ENCODE peak calls at places on chromosomes 6 and 20, in nine cellular contexts. One of them, this sample, is unnamed.

GRCh38 chr6:1554881-1555569 is 54.7 kb upstream of the FOXC1 start:
- DNase-seq in thoracic aorta: no peak
- DNase-seq in SJSA1: peak; percentile 89
- DNase-seq in esophagus squamous epithelium: no peak
- DNase-seq in sigmoid colon: peak; percentile 86
- DNase-seq in OCI-LY7: no peak
- DNase-seq in BE2C: peak; percentile 22
- DNase-seq in endothelial cell of umbilical vein: peak; percentile 56
- DNase-seq in IMR-90: peak; percentile 32
- DNase-seq in this sample: peak; percentile 55

GRCh38 chr6:137414599-137414998 is 79.6 kb downstream of the OLIG3 start:
- DNase-seq in thoracic aorta: no peak
- DNase-seq in SJSA1: no peak
- DNase-seq in esophagus squamous epithelium: no peak
- DNase-seq in sigmoid colon: no peak
- DNase-seq in OCI-LY7: no peak
- DNase-seq in BE2C: no peak
- DNase-seq in endothelial cell of umbilical vein: no peak
- DNase-seq in IMR-90: no peak
- DNase-seq in this sample: no peak

GRCh38 chr6:142481466-142481865 is 179.7 kb downstream of the ADGRG6 start:
- DNase-seq in thoracic aorta: no peak
- DNase-seq in SJSA1: no peak
- DNase-seq in esophagus squamous epithelium: no peak
- DNase-seq in sigmoid colon: no peak
- DNase-seq in OCI-LY7: no peak
- DNase-seq in BE2C: no peak
- DNase-seq in endothelial cell of umbilical vein: no peak
- DNase-seq in IMR-90: no peak
- DNase-seq in this sample: no peak

GRCh38 chr20:64119301-64119680 is 11.9 kb upstream of the NPBWR2 start:
- DNase-seq in thoracic aorta: no peak
- DNase-seq in SJSA1: no peak
- DNase-seq in esophagus squamous epithelium: no peak
- DNase-seq in sigmoid colon: no peak
- DNase-seq in OCI-LY7: no peak
- DNase-seq in BE2C: no peak
- DNase-seq in endothelial cell of umbilical vein: no peak
- DNase-seq in IMR-90: no peak
- DNase-seq in this sample: no peak

GRCh38 chr6:3162565-3163247 is 5.4 kb upstream of the TUBB2A start:
- DNase-seq in thoracic aorta: no peak
- DNase-seq in SJSA1: peak; percentile 85
- DNase-seq in esophagus squamous epithelium: no peak
- DNase-seq in sigmoid colon: peak; percentile 90
- DNase-seq in OCI-LY7: peak; percentile 82
- DNase-seq in BE2C: peak; percentile 87
- DNase-seq in endothelial cell of umbilical vein: peak; percentile 70
- DNase-seq in IMR-90: peak; percentile 71
- DNase-seq in this sample: peak; percentile 89

GRCh38 chr20:63837475-63837874 is 6.4 kb upstream of the ZBTB46 start:
- DNase-seq in thoracic aorta: no peak
- DNase-seq in SJSA1: no peak
- DNase-seq in esophagus squamous epithelium: no peak
- DNase-seq in sigmoid colon: no peak
- DNase-seq in OCI-LY7: no peak
- DNase-seq in BE2C: no peak
- DNase-seq in endothelial cell of umbilical vein: no peak
- DNase-seq in IMR-90: no peak
- DNase-seq in this sample: no peak

GRCh38 chr6:2753743-2754142 is 3.0 kb upstream of the MYLK4 start:
- DNase-seq in thoracic aorta: no peak
- DNase-seq in SJSA1: no peak
- DNase-seq in esophagus squamous epithelium: no peak
- DNase-seq in sigmoid colon: no peak
- DNase-seq in OCI-LY7: no peak
- DNase-seq in BE2C: no peak
- DNase-seq in endothelial cell of umbilical vein: no peak
- DNase-seq in IMR-90: no peak
- DNase-seq in this sample: no peak

GRCh38 chr6:2026133-2026532 is 219.3 kb downstream of the GMDS start:
- DNase-seq in thoracic aorta: no peak
- DNase-seq in SJSA1: no peak
- DNase-seq in esophagus squamous epithelium: no peak
- DNase-seq in sigmoid colon: no peak
- DNase-seq in OCI-LY7: no peak
- DNase-seq in BE2C: no peak
- DNase-seq in endothelial cell of umbilical vein: no peak
- DNase-seq in IMR-90: no peak
- DNase-seq in this sample: no peak

DNA sequence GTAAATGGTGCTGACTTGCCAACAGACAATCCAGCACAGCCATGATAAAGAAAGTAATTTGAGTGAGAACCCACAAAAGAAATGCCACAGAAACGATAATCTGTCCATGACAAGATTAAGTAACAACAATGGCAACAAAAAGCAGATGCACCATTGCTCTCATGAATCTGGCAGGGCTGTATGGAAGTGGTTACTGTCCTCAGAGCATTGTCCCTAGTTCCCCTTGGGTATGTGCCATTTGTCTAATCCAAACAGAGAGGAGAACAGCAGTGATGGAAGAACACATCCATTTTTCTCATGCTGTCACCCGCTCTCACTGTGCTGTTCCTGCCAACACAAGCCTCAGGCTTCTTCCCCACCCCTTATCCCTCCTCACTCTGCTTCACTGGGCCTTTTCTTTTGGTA is 65.8 kb downstream of the REV3L start:
- DNase-seq in thoracic aorta: no peak
- DNase-seq in SJSA1: peak; percentile 15
- DNase-seq in esophagus squamous epithelium: no peak
- DNase-seq in sigmoid colon: peak; percentile 79
- DNase-seq in OCI-LY7: no peak
- DNase-seq in BE2C: peak; percentile 53
- DNase-seq in endothelial cell of umbilical vein: no peak
- DNase-seq in IMR-90: peak; percentile 17
- DNase-seq in this sample: no peak
- H3K4me1 ChIP-seq in thoracic aorta: peaks cover 33% of the 10 kb centered on the region
- H3K4me1 ChIP-seq in SJSA1: peaks cover 19% of the 10 kb centered on the region
- H3K4me1 ChIP-seq in esophagus squamous epithelium: peaks cover 32% of the 10 kb centered on the region
- H3K4me1 ChIP-seq in sigmoid colon: peaks cover 84% of the 10 kb centered on the region
- H3K4me1 ChIP-seq in OCI-LY7: peaks cover 14% of the 10 kb centered on the region
- H3K4me1 ChIP-seq in BE2C: peaks cover 17% of the 10 kb centered on the region
- H3K4me1 ChIP-seq in endothelial cell of umbilical vein: no peaks in the 10 kb centered on the region
- H3K4me1 ChIP-seq in IMR-90: peaks cover 6% of the 10 kb centered on the region
- H3K4me1 ChIP-seq in this sample: no peaks in the 10 kb centered on the region

DNA sequence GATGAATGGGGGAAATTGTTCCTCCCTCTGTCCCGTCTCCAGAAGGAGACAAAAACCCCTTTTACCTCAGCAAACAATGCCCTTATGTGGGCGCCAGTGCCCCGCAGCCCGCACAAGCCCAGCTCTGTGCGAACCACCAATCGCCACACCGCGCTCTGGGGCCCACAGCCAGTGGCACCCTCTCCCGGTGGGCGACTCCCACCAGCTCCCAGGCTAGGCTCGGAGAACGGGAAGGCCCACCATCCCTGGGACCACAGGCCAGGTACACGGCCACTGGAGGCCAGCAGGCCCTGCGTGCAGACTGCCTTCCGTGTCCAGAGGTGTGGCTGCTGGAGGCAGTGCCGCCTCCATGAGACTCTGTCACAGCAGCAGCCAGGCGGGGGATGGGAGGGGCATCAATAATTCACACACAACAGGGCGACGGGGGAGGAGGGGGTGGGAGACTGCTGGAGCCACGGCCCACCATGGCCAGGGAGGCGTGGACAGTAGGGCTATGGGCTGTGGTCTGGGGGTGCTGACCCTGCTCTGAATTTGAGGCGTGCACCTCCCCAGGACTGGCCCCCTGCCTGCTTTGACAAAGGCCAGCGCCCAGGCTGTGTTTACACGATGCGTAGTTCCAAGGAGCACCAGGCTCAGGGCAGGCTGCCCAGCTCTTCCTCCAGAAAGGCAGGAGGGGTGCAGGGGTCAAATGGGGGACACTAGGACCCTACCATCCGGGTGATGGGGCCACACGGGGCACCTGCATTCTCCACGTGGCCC is 105.7 kb downstream of the ASXL1 start:
- DNase-seq in thoracic aorta: no peak
- DNase-seq in SJSA1: no peak
- DNase-seq in esophagus squamous epithelium: no peak
- DNase-seq in sigmoid colon: peak; percentile 90
- DNase-seq in OCI-LY7: no peak
- DNase-seq in BE2C: no peak
- DNase-seq in endothelial cell of umbilical vein: no peak
- DNase-seq in IMR-90: no peak
- DNase-seq in this sample: peak; percentile 77
- H3K4me1 ChIP-seq in thoracic aorta: no peaks in the 10 kb centered on the region
- H3K4me1 ChIP-seq in SJSA1: peaks cover 29% of the 10 kb centered on the region
- H3K4me1 ChIP-seq in esophagus squamous epithelium: peaks cover 58% of the 10 kb centered on the region
- H3K4me1 ChIP-seq in sigmoid colon: peaks cover 77% of the 10 kb centered on the region
- H3K4me1 ChIP-seq in OCI-LY7: no peaks in the 10 kb centered on the region
- H3K4me1 ChIP-seq in BE2C: peaks cover 8% of the 10 kb centered on the region
- H3K4me1 ChIP-seq in endothelial cell of umbilical vein: peaks cover 50% of the 10 kb centered on the region
- H3K4me1 ChIP-seq in IMR-90: peaks cover 27% of the 10 kb centered on the region
- H3K4me1 ChIP-seq in this sample: peaks cover 37% of the 10 kb centered on the region

GRCh38 chr6:90220273-90220672 is 76.4 kb downstream of the BACH2 start:
- DNase-seq in thoracic aorta: no peak
- DNase-seq in SJSA1: peak; percentile 18
- DNase-seq in esophagus squamous epithelium: no peak
- DNase-seq in sigmoid colon: no peak
- DNase-seq in OCI-LY7: no peak
- DNase-seq in BE2C: no peak
- DNase-seq in endothelial cell of umbilical vein: peak; percentile 88
- DNase-seq in IMR-90: no peak
- DNase-seq in this sample: no peak

GRCh38 chr6:90219168-90219985 is 77.3 kb downstream of the BACH2 start:
- DNase-seq in thoracic aorta: no peak
- DNase-seq in SJSA1: peak; percentile 65
- DNase-seq in esophagus squamous epithelium: no peak
- DNase-seq in sigmoid colon: peak; percentile 87
- DNase-seq in OCI-LY7: no peak
- DNase-seq in BE2C: peak; percentile 56
- DNase-seq in endothelial cell of umbilical vein: peak; percentile 70
- DNase-seq in IMR-90: peak; percentile 90
- DNase-seq in this sample: no peak

GRCh38 chr6:90214966-90215365 is 81.7 kb downstream of the BACH2 start:
- DNase-seq in thoracic aorta: no peak
- DNase-seq in SJSA1: no peak
- DNase-seq in esophagus squamous epithelium: no peak
- DNase-seq in sigmoid colon: no peak
- DNase-seq in OCI-LY7: no peak
- DNase-seq in BE2C: no peak
- DNase-seq in endothelial cell of umbilical vein: no peak
- DNase-seq in IMR-90: no peak
- DNase-seq in this sample: no peak

GRCh38 chr6:90216081-90216977 is 80.3 kb downstream of the BACH2 start:
- DNase-seq in thoracic aorta: no peak
- DNase-seq in SJSA1: peak; percentile 74
- DNase-seq in esophagus squamous epithelium: no peak
- DNase-seq in sigmoid colon: no peak
- DNase-seq in OCI-LY7: peak; percentile 70
- DNase-seq in BE2C: no peak
- DNase-seq in endothelial cell of umbilical vein: peak; percentile 60
- DNase-seq in IMR-90: peak; percentile 35
- DNase-seq in this sample: peak; percentile 58

DNA sequence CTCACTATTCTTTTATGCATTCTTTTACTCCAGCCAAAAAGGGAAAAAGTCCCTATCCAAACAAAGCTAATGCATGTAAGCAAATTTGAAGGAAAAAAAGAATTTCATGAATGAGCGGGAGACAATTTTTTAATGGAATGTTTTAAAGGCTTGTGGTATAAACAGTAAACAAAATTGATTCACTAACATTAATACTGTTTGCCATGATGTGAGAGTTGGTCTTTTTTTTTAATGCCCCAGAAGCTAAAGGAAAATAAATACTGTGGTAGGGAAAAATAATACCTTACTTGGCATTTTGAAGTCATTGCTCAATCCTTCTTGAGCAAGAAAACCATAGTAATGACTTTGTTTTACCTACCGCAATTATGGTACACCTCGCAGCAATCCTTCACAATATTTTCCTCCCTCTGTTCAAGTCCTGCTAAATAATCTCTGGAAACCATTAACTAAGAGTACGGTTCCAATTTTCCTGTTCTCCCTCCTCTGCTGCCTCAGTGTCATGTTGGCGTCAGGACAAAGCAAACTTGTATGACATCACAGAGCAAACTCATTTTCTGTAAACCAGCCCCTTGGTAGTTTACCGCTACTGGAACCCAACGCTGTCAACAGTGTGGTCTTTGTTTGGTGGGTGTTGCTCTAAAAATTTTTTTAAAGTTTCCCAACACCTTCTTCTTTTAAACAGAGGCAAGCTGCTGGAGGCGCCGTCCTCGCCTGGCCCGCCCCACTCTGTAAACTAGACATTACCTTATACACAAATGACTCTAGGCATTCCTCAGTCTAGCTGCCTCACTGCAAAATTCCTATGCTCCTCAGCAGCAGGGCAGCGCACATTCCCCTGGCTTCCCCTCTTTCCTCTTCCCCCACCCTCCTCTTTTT is 78.8 kb downstream of the BACH2 start:
- DNase-seq in thoracic aorta: peak; percentile 52
- DNase-seq in SJSA1: peak; percentile 95
- DNase-seq in esophagus squamous epithelium: no peak
- DNase-seq in sigmoid colon: no peak
- DNase-seq in OCI-LY7: no peak
- DNase-seq in BE2C: no peak
- DNase-seq in endothelial cell of umbilical vein: no peak
- DNase-seq in IMR-90: no peak
- DNase-seq in this sample: no peak
- H3K4me1 ChIP-seq in thoracic aorta: peaks cover 51% of the 10 kb centered on the region
- H3K4me1 ChIP-seq in SJSA1: peaks cover 56% of the 10 kb centered on the region
- H3K4me1 ChIP-seq in esophagus squamous epithelium: peaks cover 63% of the 10 kb centered on the region
- H3K4me1 ChIP-seq in sigmoid colon: peaks cover 27% of the 10 kb centered on the region
- H3K4me1 ChIP-seq in OCI-LY7: peaks cover 89% of the 10 kb centered on the region
- H3K4me1 ChIP-seq in BE2C: peaks cover 9% of the 10 kb centered on the region
- H3K4me1 ChIP-seq in endothelial cell of umbilical vein: peaks cover 48% of the 10 kb centered on the region
- H3K4me1 ChIP-seq in IMR-90: peaks cover 19% of the 10 kb centered on the region
- H3K4me1 ChIP-seq in this sample: peaks cover 44% of the 10 kb centered on the region

GRCh38 chr6:42268016-42268834 is 50.6 kb upstream of the MRPS10 start:
- DNase-seq in thoracic aorta: no peak
- DNase-seq in SJSA1: no peak
- DNase-seq in esophagus squamous epithelium: no peak
- DNase-seq in sigmoid colon: no peak
- DNase-seq in OCI-LY7: no peak
- DNase-seq in BE2C: no peak
- DNase-seq in endothelial cell of umbilical vein: no peak
- DNase-seq in IMR-90: no peak
- DNase-seq in this sample: no peak

GRCh38 chr6:42269974-42270510 is 52.4 kb upstream of the MRPS10 start:
- DNase-seq in thoracic aorta: no peak
- DNase-seq in SJSA1: no peak
- DNase-seq in esophagus squamous epithelium: no peak
- DNase-seq in sigmoid colon: no peak
- DNase-seq in OCI-LY7: no peak
- DNase-seq in BE2C: no peak
- DNase-seq in endothelial cell of umbilical vein: no peak
- DNase-seq in IMR-90: no peak
- DNase-seq in this sample: no peak

GRCh38 chr6:42269553-42269952 is 51.9 kb upstream of the MRPS10 start:
- DNase-seq in thoracic aorta: no peak
- DNase-seq in SJSA1: no peak
- DNase-seq in esophagus squamous epithelium: no peak
- DNase-seq in sigmoid colon: no peak
- DNase-seq in OCI-LY7: peak; percentile 93
- DNase-seq in BE2C: no peak
- DNase-seq in endothelial cell of umbilical vein: no peak
- DNase-seq in IMR-90: no peak
- DNase-seq in this sample: no peak

GRCh38 chr6:42266542-42266941 is 48.9 kb upstream of the MRPS10 start:
- DNase-seq in thoracic aorta: no peak
- DNase-seq in SJSA1: no peak
- DNase-seq in esophagus squamous epithelium: no peak
- DNase-seq in sigmoid colon: no peak
- DNase-seq in OCI-LY7: no peak
- DNase-seq in BE2C: no peak
- DNase-seq in endothelial cell of umbilical vein: no peak
- DNase-seq in IMR-90: peak; percentile 26
- DNase-seq in this sample: no peak

GRCh38 chr6:42268835-42269204 is 51.2 kb upstream of the MRPS10 start:
- DNase-seq in thoracic aorta: no peak
- DNase-seq in SJSA1: no peak
- DNase-seq in esophagus squamous epithelium: no peak
- DNase-seq in sigmoid colon: no peak
- DNase-seq in OCI-LY7: no peak
- DNase-seq in BE2C: no peak
- DNase-seq in endothelial cell of umbilical vein: no peak
- DNase-seq in IMR-90: no peak
- DNase-seq in this sample: no peak
- H3K4me1 ChIP-seq in thoracic aorta: no peaks in the 10 kb centered on the region
- H3K4me1 ChIP-seq in SJSA1: no peaks in the 10 kb centered on the region
- H3K4me1 ChIP-seq in esophagus squamous epithelium: peaks cover 15% of the 10 kb centered on the region
- H3K4me1 ChIP-seq in sigmoid colon: peaks cover 13% of the 10 kb centered on the region
- H3K4me1 ChIP-seq in OCI-LY7: peaks cover 15% of the 10 kb centered on the region
- H3K4me1 ChIP-seq in BE2C: peaks cover 3% of the 10 kb centered on the region
- H3K4me1 ChIP-seq in endothelial cell of umbilical vein: no peaks in the 10 kb centered on the region
- H3K4me1 ChIP-seq in IMR-90: peaks cover 12% of the 10 kb centered on the region
- H3K4me1 ChIP-seq in this sample: no peaks in the 10 kb centered on the region